ENCODE peak calls at places on chromosomes 6 and 20, in eight cellular contexts. V is head of caudate nucleus; H is AG08396; E is stimulated activated naive CD8-positive, alpha-beta T cell treated with anti-CD3 and anti-CD28 coated beads, Interleukin-15, Interleukin-2, amounts not matched to agents 100 U/mL and 50 U/mL, for 24 hours; K is KG1; D is testis; F is NCI-H1694; M is fibroblast of the aortic adventitia. O is an unnamed sample.

GRCh38 chr6:105836889-105837288 is 249.2 kb upstream of the PRDM1 start:
- DNase-seq in V (no peak), H (no peak), E (no peak), K (no peak), D (no peak), F (no peak), M (no peak), O (no peak)

GRCh38 chr6:108876929-108877775 is 28.9 kb downstream of the ARMC2 start:
- DNase-seq in V (no peak), H (peak; percentile 68), E (no peak), K (no peak), D (peak; percentile 60), F (no peak), M (peak; percentile 90), O (no peak)

GRCh38 chr6:13156381-13156780 is 172.0 kb downstream of the TBC1D7 start:
- DNase-seq in V (no peak), H (no peak), E (no peak), K (no peak), D (no peak), F (no peak), M (peak; percentile 2), O (no peak)

GRCh38 chr20:22523499-22524392 is 60.6 kb downstream of the FOXA2 start:
- DNase-seq in V (no peak), H (no peak), E (no peak), K (no peak), D (no peak), F (no peak), M (no peak), O (no peak)

GRCh38 chr6:127939442-127940066 is 38.7 kb upstream of the THEMIS start:
- DNase-seq in V (no peak), H (no peak), E (no peak), K (no peak), D (no peak), F (no peak), M (peak; percentile 63), O (no peak)

GRCh38 chr6:13216236-13216933 is 112.0 kb downstream of the TBC1D7 start:
- DNase-seq in V (no peak), H (no peak), E (no peak), K (no peak), D (no peak), F (no peak), M (no peak), O (no peak)

GRCh38 chr6:71473908-71474307 is 185.3 kb downstream of the OGFRL1 start:
- DNase-seq in V (no peak), H (peak; percentile 64), E (no peak), K (no peak), D (no peak), F (no peak), M (peak; percentile 90), O (no peak)

GRCh38 chr20:32440069-32440757 is 82.1 kb downstream of the ASXL1 start:
- DNase-seq in V (no peak), H (no peak), E (no peak), K (no peak), D (no peak), F (no peak), M (no peak), O (no peak)

GRCh38 chr6:146095481-146095880 is 66.6 kb downstream of the GRM1 start:
- DNase-seq in V (no peak), H (no peak), E (no peak), K (no peak), D (no peak), F (no peak), M (no peak), O (no peak)

GRCh38 chr20:6613280-6613861 is 154.1 kb upstream of the BMP2 start:
- DNase-seq in V (no peak), H (no peak), E (no peak), K (no peak), D (no peak), F (no peak), M (no peak), O (no peak)

GRCh38 chr20:24672886-24673677 is 203.7 kb downstream of the SYNDIG1 start:
- DNase-seq in V (peak; percentile 27), H (peak; percentile 92), E (no peak), K (no peak), D (no peak), F (no peak), M (peak; percentile 98), O (no peak)

GRCh38 chr6:87858440-87858839 is 156.4 kb upstream of the AKIRIN2 start:
- DNase-seq in V (no peak), H (no peak), E (no peak), K (no peak), D (no peak), F (no peak), M (no peak), O (no peak)

GRCh38 chr20:12012241-12013222 is 94.8 kb downstream of the BTBD3 start:
- DNase-seq in V (no peak), H (peak; percentile 64), E (peak; percentile 22), K (peak; percentile 81), D (peak; percentile 64), F (no peak), M (peak; percentile 57), O (peak; percentile 73)

GRCh38 chr6:157579467-157580031 is 198.6 kb downstream of the ZDHHC14 start:
- DNase-seq in V (no peak), H (no peak), E (no peak), K (no peak), D (no peak), F (no peak), M (no peak), O (peak; percentile 28)

GRCh38 chr20:47748851-47749250 is 36.4 kb downstream of the SULF2 start:
- DNase-seq in V (no peak), H (no peak), E (no peak), K (peak; percentile 17), D (no peak), F (no peak), M (no peak), O (no peak)

GRCh38 chr6:143536461-143536865 is 24.9 kb upstream of the FUCA2 start:
- DNase-seq in V (no peak), H (no peak), E (peak; percentile 66), K (peak; percentile 55), D (peak; percentile 34), F (no peak), M (peak; percentile 35), O (no peak)

GRCh38 chr20:15099130-15099529 is 761.7 kb upstream of the FLRT3 start:
- DNase-seq in V (no peak), H (no peak), E (no peak), K (no peak), D (no peak), F (no peak), M (no peak), O (no peak)

GRCh38 chr6:44035621-44036020 is 91.6 kb downstream of the MRPL14 start:
- DNase-seq in V (no peak), H (no peak), E (no peak), K (no peak), D (no peak), F (no peak), M (peak; percentile 83), O (no peak)

GRCh38 chr6:123804771-123805540 is 1.3 kb downstream of the NKAIN2 start:
- DNase-seq in V (no peak), H (no peak), E (no peak), K (peak; percentile 45), D (no peak), F (no peak), M (no peak), O (peak; percentile 39)

GRCh38 chr6:155084431-155085123 is 89.5 kb downstream of the TIAM2 start:
- DNase-seq in V (no peak), H (no peak), E (no peak), K (no peak), D (no peak), F (no peak), M (peak; percentile 16), O (no peak)

GRCh38 chr6:90463359-90463758 is 123.5 kb downstream of the MAP3K7 start:
- DNase-seq in V (no peak), H (no peak), E (peak; percentile 55), K (no peak), D (no peak), F (no peak), M (no peak), O (no peak)

GRCh38 chr6:33211136-33211535 is 2.8 kb downstream of the RING1 start:
- DNase-seq in V (no peak), H (peak; percentile 1), E (no peak), K (no peak), D (no peak), F (no peak), M (no peak), O (no peak)

GRCh38 chr6:26043389-26044139 is 43.7 kb upstream of the HFE start:
- DNase-seq in V (peak; percentile 70), H (peak; percentile 84), E (peak; percentile 72), K (peak; percentile 68), D (peak; percentile 91), F (no peak), M (peak; percentile 99), O (peak; percentile 97)

GRCh38 chr6:5030596-5031136 is 26.8 kb upstream of the RPP40 start:
- DNase-seq in V (peak; percentile 85), H (peak; percentile 85), E (peak; percentile 87), K (peak; percentile 81), D (peak; percentile 90), F (peak; percentile 76), M (peak; percentile 86), O (peak; percentile 70)

GRCh38 chr20:44746367-44747165 is 901 bp downstream of the KCNK15 start:
- DNase-seq in V (no peak), H (no peak), E (no peak), K (no peak), D (no peak), F (peak; percentile 49), M (no peak), O (no peak)

GRCh38 chr20:35020108-35021031 is 64.7 kb downstream of the MYH7B start:
- DNase-seq in V (no peak), H (no peak), E (no peak), K (no peak), D (peak; percentile 43), F (no peak), M (no peak), O (no peak)

GRCh38 chr6:90175627-90176538 is 120.8 kb downstream of the BACH2 start:
- DNase-seq in V (no peak), H (no peak), E (peak; percentile 76), K (no peak), D (no peak), F (no peak), M (no peak), O (no peak)

GRCh38 chr6:157229733-157230132 is 93.6 kb downstream of the TMEM242 start:
- DNase-seq in V (peak; percentile 17), H (no peak), E (no peak), K (no peak), D (no peak), F (peak; percentile 17), M (no peak), O (no peak)

GRCh38 chr6:30770164-30770563 is 25.8 kb upstream of the IER3 start:
- DNase-seq in V (no peak), H (peak; percentile 11), E (no peak), K (no peak), D (no peak), F (no peak), M (no peak), O (no peak)

GRCh38 chr6:108760158-108761050 is 87.8 kb upstream of the ARMC2 start:
- DNase-seq in V (no peak), H (no peak), E (no peak), K (no peak), D (no peak), F (no peak), M (peak; percentile 55), O (no peak)

GRCh38 chr6:68139130-68139529 is 496.0 kb upstream of the ADGRB3 start:
- DNase-seq in V (no peak), H (no peak), E (no peak), K (no peak), D (no peak), F (no peak), M (no peak), O (no peak)